ENCODE peak calls at places on chromosome 20, in eight cellular contexts. L is lower leg skin, D is pancreas, N is AG09309, A is GM12865, P is A549, J is suprapubic skin, K is psoas muscle. I is an unnamed sample.

GRCh38 chr20:53413188-53413631 is 180.4 kb downstream of the ZNF217 start:
- DNase-seq in L (no peak), D (no peak), N (no peak), A (peak), P (peak), J (no peak), K (no peak), I (no peak)

GRCh38 chr20:47238780-47239769 is 117.4 kb downstream of the ZMYND8 start:
- DNase-seq in L (no peak), D (no peak), N (no peak), A (no peak), P (no peak), J (no peak), K (no peak), I (no peak)

GRCh38 chr20:61728786-61729365 is 336.8 kb downstream of the TAF4 start:
- DNase-seq in L (no peak), D (no peak), N (no peak), A (no peak), P (no peak), J (no peak), K (no peak), I (no peak)

GRCh38 chr20:58216334-58216733 is 12.1 kb downstream of the ANKRD60 start:
- DNase-seq in L (no peak), D (no peak), N (peak), A (no peak), P (no peak), J (no peak), K (no peak), I (no peak)

GRCh38 chr20:3797226-3797545 is 1.1 kb downstream of the CDC25B start:
- DNase-seq in L (no peak), D (no peak), N (no peak), A (no peak), P (no peak), J (peak), K (no peak), I (no peak)

GRCh38 chr20:1422756-1423155 is 29.9 kb upstream of the FKBP1A start:
- DNase-seq in L (no peak), D (no peak), N (no peak), A (no peak), P (no peak), J (no peak), K (no peak), I (no peak)

GRCh38 chr20:7967199-7967844 is 27.1 kb upstream of the HAO1 start:
- DNase-seq in L (no peak), D (no peak), N (peak), A (no peak), P (no peak), J (no peak), K (no peak), I (no peak)

GRCh38 chr20:34984756-34985261 is 29.1 kb downstream of the MYH7B start:
- DNase-seq in L (no peak), D (peak), N (no peak), A (no peak), P (no peak), J (no peak), K (peak), I (no peak)

GRCh38 chr20:59437601-59438031 is 137.2 kb downstream of the EDN3 start:
- DNase-seq in L (no peak), D (no peak), N (no peak), A (no peak), P (no peak), J (no peak), K (no peak), I (no peak)

GRCh38 chr20:37207176-37207575 is 27.8 kb upstream of the MROH8 start:
- DNase-seq in L (peak), D (no peak), N (no peak), A (no peak), P (no peak), J (no peak), K (no peak), I (no peak)

GRCh38 chr20:63586797-63587196 is 12.8 kb upstream of the HELZ2 start:
- DNase-seq in L (no peak), D (peak), N (no peak), A (no peak), P (no peak), J (no peak), K (no peak), I (no peak)

GRCh38 chr20:63589261-63590217 is 15.5 kb upstream of the HELZ2 start:
- DNase-seq in L (no peak), D (peak), N (no peak), A (no peak), P (no peak), J (no peak), K (no peak), I (no peak)

GRCh38 chr20:63588641-63589041 is 14.6 kb upstream of the HELZ2 start:
- DNase-seq in L (no peak), D (peak), N (no peak), A (no peak), P (no peak), J (no peak), K (no peak), I (no peak)

GRCh38 chr20:63587256-63587655 is 13.2 kb upstream of the HELZ2 start:
- DNase-seq in L (no peak), D (peak), N (no peak), A (no peak), P (no peak), J (no peak), K (no peak), I (no peak)

DNA sequence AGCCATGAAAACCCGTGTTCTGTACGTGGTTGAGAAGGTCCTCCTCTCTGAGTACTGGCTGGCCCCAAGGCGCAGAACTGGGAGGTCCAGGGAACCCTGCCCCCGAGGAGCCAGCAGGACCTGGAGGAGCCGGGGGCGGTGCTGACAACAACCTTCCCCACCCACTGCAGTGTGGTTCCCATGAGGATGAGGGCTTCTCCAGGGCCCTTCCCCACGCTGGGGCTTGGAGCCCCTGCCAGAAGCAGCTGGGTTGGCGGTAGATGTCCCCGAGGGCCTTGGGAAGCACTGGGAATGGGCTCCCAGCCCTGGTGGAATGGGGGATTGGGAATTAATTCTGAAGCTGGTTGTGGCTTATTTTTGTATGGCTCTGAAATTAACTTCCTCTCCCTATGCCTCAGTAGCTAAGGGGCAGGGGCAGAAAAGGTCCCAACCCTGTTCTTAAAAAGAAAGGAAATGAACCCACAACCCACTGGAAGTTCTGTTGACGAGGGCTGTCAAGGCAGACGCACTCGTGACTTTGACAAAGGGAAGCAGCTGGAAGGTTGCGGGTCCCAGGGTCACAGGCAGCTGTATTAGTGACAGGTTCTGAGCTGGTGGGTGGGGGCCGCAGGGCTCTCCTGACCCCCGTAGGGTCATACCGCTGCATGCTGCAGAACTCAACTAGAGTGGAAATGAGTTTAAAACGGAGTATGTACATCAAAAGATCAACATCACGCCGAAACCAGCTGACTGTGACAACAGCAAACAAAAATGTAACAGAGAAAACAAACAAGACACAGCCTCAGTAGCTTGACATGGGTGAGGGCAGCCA is 13.9 kb upstream of the HELZ2 start:
- DNase-seq in L (no peak), D (peak), N (no peak), A (no peak), P (no peak), J (no peak), K (no peak), I (no peak)
- H3K4me3 ChIP-seq in L (no peak), D (no peak), N (no peak), A (no peak), P (no peak), J (no peak), K (no peak), I (no peak)

GRCh38 chr20:20832715-20833114 is 120.3 kb upstream of the RALGAPA2 start:
- DNase-seq in L (no peak), D (no peak), N (no peak), A (no peak), P (no peak), J (no peak), K (no peak), I (no peak)
- TF ChIP-seq CTCF in L (no peak), D (no peak), N (no peak), A (no peak), P (no peak), J (no peak), K (no peak), I (no peak)

GRCh38 chr20:5074050-5074674 is 45.6 kb downstream of the PCNA start:
- DNase-seq in L (no peak), D (no peak), N (no peak), A (peak), P (no peak), J (no peak), K (no peak), I (no peak)

GRCh38 chr20:5078399-5078958 is 41.3 kb downstream of the PCNA start:
- DNase-seq in L (peak), D (no peak), N (no peak), A (peak), P (peak), J (peak), K (peak), I (no peak)

GRCh38 chr20:5081196-5081595 is 38.6 kb downstream of the PCNA start:
- DNase-seq in L (no peak), D (no peak), N (no peak), A (no peak), P (no peak), J (no peak), K (no peak), I (no peak)

GRCh38 chr20:5080384-5080877 is 39.3 kb downstream of the PCNA start:
- DNase-seq in L (peak), D (no peak), N (peak), A (peak), P (peak), J (peak), K (peak), I (no peak)

GRCh38 chr20:5077761-5078387 is 41.9 kb downstream of the PCNA start:
- DNase-seq in L (no peak), D (no peak), N (no peak), A (peak), P (no peak), J (no peak), K (no peak), I (no peak)
- H3K4me3 ChIP-seq in L (no peak), D (no peak), N (no peak), A (no peak), P (no peak), J (peak), K (peak), I (no peak)

DNA sequence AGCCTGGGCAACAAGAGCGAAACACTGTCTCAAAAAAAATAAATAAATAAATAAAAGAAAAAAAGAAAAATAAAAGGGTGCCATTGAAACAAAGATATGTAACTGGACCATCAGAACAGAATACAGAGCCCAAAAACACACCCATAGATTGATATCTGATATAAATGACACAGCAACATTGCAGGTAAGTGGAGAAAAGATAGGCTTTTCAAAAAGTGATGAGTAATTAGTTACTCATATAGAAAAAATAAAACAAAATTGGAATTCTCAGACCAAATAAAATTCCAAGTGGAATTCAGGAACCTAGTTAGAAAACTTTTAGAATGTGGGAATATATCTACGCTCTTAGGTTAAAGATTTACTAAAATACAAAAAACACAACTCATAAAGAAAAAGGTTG is 60.6 kb upstream of the CHD6 start:
- DNase-seq in L (no peak), D (no peak), N (no peak), A (no peak), P (no peak), J (no peak), K (no peak), I (no peak)
- TF ChIP-seq CTCF in L (no peak), D (no peak), N (no peak), A (no peak), P (no peak), J (no peak), K (no peak), I (no peak)

I was measured in epithelial cell of proximal tubule.